ENCODE peak calls at places on chromosomes 7 and 10, in ten cellular contexts. I is CD4-positive, alpha-beta T cell; V is NCI-H2029; U is germinal center; N is GM06990; S is HFF-Myc; Q is HS-5; E is endothelial cell; M is A172; Y is NCI-H524 treated with DMSO at 0.1 percent for 48 hours. K is an unnamed sample.
A peak's percentile ranks its signal among the peaks of the same experiment; 100 is the strongest.

GRCh38 chr10:130737622-130738021 is 573.9 kb downstream of the TCERG1L start:
- DNase-seq in I (no peak), V (no peak), U (no peak), N (no peak), S (no peak), Q (no peak), E (no peak), M (no peak), Y (no peak), K (no peak)

GRCh38 chr10:3043512-3044368 is 23.6 kb upstream of the PFKP start:
- DNase-seq in I (peak; percentile 23), V (peak; percentile 71), U (peak; percentile 41), N (no peak), S (peak; percentile 52), Q (peak; percentile 13), E (peak; percentile 63), M (peak; percentile 85), Y (no peak), K (peak; percentile 44)

GRCh38 chr7:107995184-107996071 is 7.5 kb downstream of the LAMB1 start:
- DNase-seq in I (no peak), V (no peak), U (no peak), N (no peak), S (peak; percentile 77), Q (peak; percentile 75), E (no peak), M (peak; percentile 92), Y (peak; percentile 35), K (peak; percentile 23)

GRCh38 chr10:72331575-72332422 is 22.9 kb downstream of the DNAJB12 start:
- DNase-seq in I (peak; percentile 77), V (peak; percentile 82), U (peak; percentile 90), N (peak; percentile 93), S (no peak), Q (no peak), E (peak; percentile 56), M (no peak), Y (peak; percentile 52), K (no peak)

GRCh38 chr7:44224216-44224950 is 23.6 kb downstream of the YKT6 start:
- DNase-seq in I (no peak), V (peak; percentile 36), U (no peak), N (no peak), S (no peak), Q (no peak), E (peak; percentile 3), M (no peak), Y (peak; percentile 11), K (no peak)

GRCh38 chr10:5534880-5535856 is 10.4 kb downstream of the CALML3 start:
- DNase-seq in I (no peak), V (no peak), U (no peak), N (no peak), S (no peak), Q (no peak), E (no peak), M (no peak), Y (no peak), K (no peak)

GRCh38 chr7:113060100-113060499 is 26.5 kb downstream of the GPR85 start:
- DNase-seq in I (no peak), V (no peak), U (no peak), N (no peak), S (no peak), Q (no peak), E (no peak), M (no peak), Y (no peak), K (no peak)

GRCh38 chr7:107394301-107394700 is 75.6 kb upstream of the GPR22 start:
- DNase-seq in I (no peak), V (no peak), U (no peak), N (no peak), S (no peak), Q (no peak), E (no peak), M (no peak), Y (no peak), K (no peak)

GRCh38 chr7:3106353-3106752 is 62.7 kb upstream of the CARD11 start:
- DNase-seq in I (no peak), V (no peak), U (no peak), N (no peak), S (no peak), Q (no peak), E (no peak), M (no peak), Y (no peak), K (no peak)

GRCh38 chr7:84025332-84025927 is 169.2 kb downstream of the SEMA3A start:
- DNase-seq in I (no peak), V (no peak), U (no peak), N (no peak), S (peak; percentile 79), Q (peak; percentile 78), E (no peak), M (peak; percentile 97), Y (no peak), K (peak; percentile 96)

GRCh38 chr7:80596933-80597517 is 41.4 kb upstream of the CD36 start:
- DNase-seq in I (no peak), V (no peak), U (no peak), N (no peak), S (no peak), Q (no peak), E (no peak), M (no peak), Y (no peak), K (no peak)

GRCh38 chr7:73424486-73424885 is 9.1 kb upstream of the FZD9 start:
- DNase-seq in I (no peak), V (no peak), U (no peak), N (no peak), S (no peak), Q (no peak), E (no peak), M (no peak), Y (no peak), K (no peak)

GRCh38 chr10:46544989-46545791 is 11.3 kb downstream of the GPRIN2 start:
- DNase-seq in I (no peak), V (no peak), U (peak; percentile 70), N (no peak), S (no peak), Q (no peak), E (no peak), M (peak; percentile 30), Y (no peak), K (no peak)

K was measured in SW 1271.